ENCODE peak calls at places on chromosome 13, in four cellular contexts. R is A549, Y is SK-N-SH, I is GM12878. L is an unnamed sample.

GRCh38 chr13:42258747-42259146 is 13.2 kb upstream of the AKAP11 start:
- DNase-seq in I (no peak), R (no peak), Y (no peak), L (no peak)

GRCh38 chr13:75762066-75762937 is 126.2 kb downstream of the LMO7 start:
- DNase-seq in I (peak; percentile 84), R (peak; percentile 24), Y (no peak), L (peak; percentile 15)

GRCh38 chr13:63107163-63107935 is 1691.7 kb upstream of the PCDH20 start:
- DNase-seq in Y (no peak), I (no peak), R (peak; percentile 13), L (no peak)

GRCh38 chr13:66794340-66795031 is 435.6 kb downstream of the PCDH9 start:
- DNase-seq in Y (no peak), I (no peak), R (no peak), L (no peak)

GRCh38 chr13:32135655-32136054 is 104.1 kb downstream of the FRY start:
- DNase-seq in R (no peak), I (no peak), Y (no peak), L (no peak)

GRCh38 chr13:94325660-94326059 is 153.8 kb downstream of the DCT start:
- DNase-seq in Y (no peak), R (no peak), I (no peak), L (no peak)

GRCh38 chr13:97696921-97697320 is 256.6 kb upstream of the IPO5 start:
- DNase-seq in Y (no peak), I (no peak), R (no peak), L (no peak)

GRCh38 chr13:106302011-106302410 is 233.5 kb downstream of the EFNB2 start:
- DNase-seq in R (no peak), I (no peak), Y (no peak), L (no peak)

GRCh38 chr13:33494596-33495214 is 209.2 kb upstream of the STARD13 start:
- DNase-seq in I (no peak), Y (no peak), R (peak; percentile 53), L (peak; percentile 40)

GRCh38 chr13:110758195-110758594 is 44.7 kb downstream of the ING1 start:
- DNase-seq in R (no peak), I (no peak), Y (no peak), L (no peak)

GRCh38 chr13:61531383-61532065 is 115.9 kb upstream of the PCDH20 start:
- DNase-seq in Y (no peak), R (no peak), I (peak; percentile 17), L (no peak)

GRCh38 chr13:101838305-101838835 is 385.9 kb downstream of the ITGBL1 start:
- DNase-seq in I (no peak), R (no peak), Y (no peak), L (no peak)

DNA sequence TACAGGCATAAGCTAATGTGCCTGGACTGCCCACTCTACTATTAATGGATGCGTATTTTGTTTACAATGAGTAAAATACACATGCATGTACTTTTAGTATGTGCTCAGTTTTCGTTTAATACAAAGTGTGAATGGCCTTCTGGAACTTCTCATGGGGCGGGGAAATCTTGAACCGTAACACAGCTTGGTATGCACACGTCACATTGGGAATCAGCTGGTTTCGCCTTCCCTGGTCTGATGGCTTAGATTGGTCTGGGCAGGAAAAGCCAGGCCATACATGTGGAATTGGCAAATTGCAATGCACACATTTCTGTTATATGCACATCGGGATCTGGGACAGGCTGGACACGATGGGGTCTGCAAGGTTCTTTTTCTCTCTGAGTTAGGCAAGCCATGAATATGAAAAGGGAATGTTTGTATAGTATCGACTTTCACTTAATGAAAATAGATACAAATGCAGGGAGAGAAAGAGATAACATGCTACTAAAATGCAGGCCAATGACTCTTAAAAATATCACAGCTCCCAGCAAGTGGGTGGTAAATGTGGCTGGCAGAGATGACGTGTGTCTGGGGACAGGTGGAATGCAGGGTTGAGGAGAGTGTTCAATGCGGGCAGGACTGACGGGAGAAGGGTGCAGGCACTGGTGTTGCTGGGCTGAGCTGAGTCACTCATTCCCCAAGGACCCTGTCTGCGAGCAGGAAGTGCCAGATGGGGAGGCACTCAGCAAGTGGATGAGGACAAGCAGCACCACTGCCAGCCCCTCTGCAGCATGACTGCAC is 203.9 kb upstream of the GPR12 start:
- DNase-seq in Y (no peak), I (no peak), R (no peak), L (no peak)
- TF ChIP-seq PBX3 in Y (no peak), I (no peak), R (no peak), L (no peak)

DNA sequence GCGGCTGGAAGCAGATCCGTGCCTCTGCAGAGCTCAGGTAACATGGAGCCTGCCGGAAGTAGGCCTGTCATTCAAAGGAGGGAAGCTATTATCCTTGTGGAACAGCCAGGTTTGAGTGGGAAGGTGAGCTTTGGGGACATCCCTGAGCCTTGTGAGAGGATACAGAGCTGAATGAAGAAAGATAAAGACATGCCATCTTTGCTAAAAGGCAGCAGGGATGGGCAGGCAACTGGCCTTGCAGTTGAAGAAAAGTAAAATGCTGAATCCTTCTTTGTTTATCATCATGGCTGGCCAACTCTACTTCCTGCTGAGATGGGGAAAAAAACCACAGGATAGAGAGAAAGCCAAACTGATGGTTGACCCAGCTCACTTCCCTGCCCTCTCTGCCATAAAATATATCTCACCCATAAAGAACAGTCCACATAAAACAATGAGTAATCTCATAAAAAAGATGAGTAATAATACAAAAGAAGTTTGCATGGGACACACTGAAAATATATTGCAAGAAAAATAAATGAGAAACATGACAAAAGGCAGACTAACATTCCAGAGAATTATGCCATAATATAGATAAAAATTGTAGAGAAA is 226.3 kb downstream of the DLEU7 start:
- DNase-seq in I (no peak), R (peak; percentile 21), Y (no peak), L (no peak)
- TF ChIP-seq PBX3 in I (no peak), R (no peak), Y (peak; percentile 93), L (no peak)

DNA sequence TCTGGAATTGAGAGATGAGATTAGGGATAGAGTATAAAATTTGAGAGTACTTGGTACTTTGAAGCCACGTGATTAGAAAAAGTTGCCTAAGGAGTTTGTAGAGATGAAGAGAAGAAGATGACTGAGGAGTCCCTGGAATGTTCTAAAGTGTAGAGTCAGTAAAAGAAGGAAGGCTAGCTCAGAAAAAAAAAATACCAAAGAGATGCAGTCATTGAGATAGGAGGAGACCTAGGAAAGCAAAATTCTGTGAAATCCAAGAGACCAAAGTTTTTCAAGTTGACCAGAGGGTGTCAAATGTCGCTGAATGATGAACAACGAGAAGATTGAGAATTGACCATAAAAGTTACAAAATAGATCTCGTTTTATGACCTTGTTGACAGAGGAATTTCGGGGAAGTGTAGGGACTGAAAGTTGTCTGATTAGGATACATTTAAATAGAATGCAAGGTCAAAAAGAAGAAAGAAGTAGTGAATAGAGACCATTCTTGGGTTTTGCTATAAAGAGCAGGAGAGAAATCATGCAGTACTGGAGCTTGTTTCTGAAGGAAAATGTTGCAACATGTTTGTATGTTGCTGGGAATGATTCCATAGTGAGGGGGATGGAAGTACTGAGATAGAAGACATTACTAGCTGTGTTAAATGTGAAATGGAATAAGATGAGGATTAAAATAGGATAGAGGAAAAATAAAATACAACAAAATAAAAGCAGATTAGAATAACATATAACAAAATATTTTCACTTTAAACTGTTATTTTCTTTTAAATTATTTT is 30.2 kb upstream of the HTR2A start:
- DNase-seq in R (no peak), Y (no peak), I (no peak), L (no peak)
- TF ChIP-seq PBX3 in R (no peak), Y (no peak), I (no peak), L (no peak)

DNA sequence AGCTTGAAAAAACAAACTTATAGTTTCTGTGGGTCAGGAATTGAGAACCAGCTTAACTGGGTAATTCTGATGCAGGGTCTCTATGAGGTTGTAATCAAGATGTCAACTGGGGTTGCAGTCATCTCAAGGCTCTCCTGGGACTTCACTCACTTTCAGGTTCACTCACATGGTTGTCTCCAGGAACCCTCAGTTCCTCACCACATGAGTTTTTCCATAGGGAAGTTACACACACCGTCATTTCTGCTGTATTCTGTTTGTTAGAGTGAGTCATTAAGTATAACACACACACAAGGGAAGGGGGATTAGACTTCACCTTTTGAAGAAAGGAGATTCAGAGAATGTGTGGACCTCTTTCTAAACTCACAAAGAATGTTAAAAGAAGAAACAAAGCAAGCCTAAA is 34.9 kb upstream of the MLNR start:
- DNase-seq in Y (no peak), R (peak; percentile 4), I (peak; percentile 12), L (no peak)
- TF ChIP-seq PBX3 in Y (no peak), R (no peak), I (no peak), L (no peak)

GRCh38 chr13:59326717-59327116 is 837.0 kb downstream of the DIAPH3 start:
- DNase-seq in R (no peak), I (no peak), Y (no peak), L (no peak)
- TF ChIP-seq PBX3 in R (no peak), I (no peak), Y (no peak), L (no peak)

L was measured in HepG2.